ENCODE peak calls at places on chromosomes 2 and 18, in five cellular contexts. One of them, this sample, is unnamed.

GRCh38 chr2:196170202-196170680 is 1.1 kb downstream of the STK17B start:
- DNase-seq in tibial nerve: no peak
- DNase-seq in IMR-90: peak
- DNase-seq in naive thymus-derived CD4-positive, alpha-beta T cell: peak
- DNase-seq in body of pancreas: peak
- DNase-seq in this sample: no peak

GRCh38 chr18:63994783-63995399 is 25.0 kb downstream of the SERPINB8 start:
- DNase-seq in tibial nerve: no peak
- DNase-seq in IMR-90: peak
- DNase-seq in naive thymus-derived CD4-positive, alpha-beta T cell: no peak
- DNase-seq in body of pancreas: peak
- DNase-seq in this sample: no peak

GRCh38 chr2:86747708-86748627 is 27.9 kb downstream of the RMND5A start:
- DNase-seq in tibial nerve: no peak
- DNase-seq in IMR-90: peak
- DNase-seq in naive thymus-derived CD4-positive, alpha-beta T cell: no peak
- DNase-seq in body of pancreas: peak
- DNase-seq in this sample: no peak

GRCh38 chr2:116094196-116094595 is 1651.8 kb downstream of the DPP10 start:
- DNase-seq in tibial nerve: no peak
- DNase-seq in IMR-90: no peak
- DNase-seq in naive thymus-derived CD4-positive, alpha-beta T cell: no peak
- DNase-seq in body of pancreas: no peak
- DNase-seq in this sample: no peak

GRCh38 chr2:85937069-85937439 is 48.3 kb upstream of the ST3GAL5 start:
- DNase-seq in tibial nerve: no peak
- DNase-seq in IMR-90: no peak
- DNase-seq in naive thymus-derived CD4-positive, alpha-beta T cell: no peak
- DNase-seq in body of pancreas: no peak
- DNase-seq in this sample: no peak

GRCh38 chr2:1780693-1781092 is 36.4 kb upstream of the PXDN start:
- DNase-seq in tibial nerve: no peak
- DNase-seq in IMR-90: no peak
- DNase-seq in naive thymus-derived CD4-positive, alpha-beta T cell: no peak
- DNase-seq in body of pancreas: no peak
- DNase-seq in this sample: no peak

GRCh38 chr2:40279001-40279400 is 172.9 kb downstream of the SLC8A1 start:
- DNase-seq in tibial nerve: no peak
- DNase-seq in IMR-90: peak
- DNase-seq in naive thymus-derived CD4-positive, alpha-beta T cell: no peak
- DNase-seq in body of pancreas: no peak
- DNase-seq in this sample: no peak

GRCh38 chr18:14089176-14089575 is 43.1 kb downstream of the ZNF519 start:
- DNase-seq in tibial nerve: no peak
- DNase-seq in IMR-90: no peak
- DNase-seq in naive thymus-derived CD4-positive, alpha-beta T cell: no peak
- DNase-seq in body of pancreas: no peak
- DNase-seq in this sample: no peak

GRCh38 chr2:28325567-28326468 is 66.8 kb upstream of the FOSL2 start:
- DNase-seq in tibial nerve: no peak
- DNase-seq in IMR-90: no peak
- DNase-seq in naive thymus-derived CD4-positive, alpha-beta T cell: no peak
- DNase-seq in body of pancreas: no peak
- DNase-seq in this sample: peak

GRCh38 chr18:54280206-54280550 is 10.9 kb downstream of the POLI start:
- DNase-seq in tibial nerve: no peak
- DNase-seq in IMR-90: no peak
- DNase-seq in naive thymus-derived CD4-positive, alpha-beta T cell: no peak
- DNase-seq in body of pancreas: no peak
- DNase-seq in this sample: no peak

GRCh38 chr2:25824718-25825117 is 53.6 kb downstream of the ASXL2 start:
- DNase-seq in tibial nerve: no peak
- DNase-seq in IMR-90: no peak
- DNase-seq in naive thymus-derived CD4-positive, alpha-beta T cell: no peak
- DNase-seq in body of pancreas: no peak
- DNase-seq in this sample: no peak

GRCh38 chr2:25824216-25824615 is 54.1 kb downstream of the ASXL2 start:
- DNase-seq in tibial nerve: no peak
- DNase-seq in IMR-90: no peak
- DNase-seq in naive thymus-derived CD4-positive, alpha-beta T cell: no peak
- DNase-seq in body of pancreas: no peak
- DNase-seq in this sample: no peak

GRCh38 chr2:25825238-25825637 is 53.0 kb downstream of the ASXL2 start:
- DNase-seq in tibial nerve: no peak
- DNase-seq in IMR-90: no peak
- DNase-seq in naive thymus-derived CD4-positive, alpha-beta T cell: peak
- DNase-seq in body of pancreas: no peak
- DNase-seq in this sample: no peak

GRCh38 chr2:25821225-25822056 is 56.8 kb downstream of the ASXL2 start:
- DNase-seq in tibial nerve: no peak
- DNase-seq in IMR-90: peak
- DNase-seq in naive thymus-derived CD4-positive, alpha-beta T cell: no peak
- DNase-seq in body of pancreas: no peak
- DNase-seq in this sample: no peak

GRCh38 chr2:25822190-25823117 is 55.8 kb downstream of the ASXL2 start:
- DNase-seq in tibial nerve: no peak
- DNase-seq in IMR-90: no peak
- DNase-seq in naive thymus-derived CD4-positive, alpha-beta T cell: peak
- DNase-seq in body of pancreas: peak
- DNase-seq in this sample: peak
- H3K4me3 ChIP-seq in tibial nerve: peak
- H3K4me3 ChIP-seq in IMR-90: no peak
- H3K4me3 ChIP-seq in naive thymus-derived CD4-positive, alpha-beta T cell: peak
- H3K4me3 ChIP-seq in body of pancreas: no peak
- H3K4me3 ChIP-seq in this sample: peak

GRCh38 chr18:9926223-9926894 is 12.5 kb downstream of the VAPA start:
- DNase-seq in tibial nerve: no peak
- DNase-seq in IMR-90: no peak
- DNase-seq in naive thymus-derived CD4-positive, alpha-beta T cell: no peak
- DNase-seq in body of pancreas: no peak
- DNase-seq in this sample: no peak
- H3K4me3 ChIP-seq in tibial nerve: no peak
- H3K4me3 ChIP-seq in IMR-90: no peak
- H3K4me3 ChIP-seq in naive thymus-derived CD4-positive, alpha-beta T cell: no peak
- H3K4me3 ChIP-seq in body of pancreas: no peak
- H3K4me3 ChIP-seq in this sample: no peak

GRCh38 chr2:236396818-236397350 is 132.7 kb upstream of the ASB18 start:
- DNase-seq in tibial nerve: no peak
- DNase-seq in IMR-90: no peak
- DNase-seq in naive thymus-derived CD4-positive, alpha-beta T cell: no peak
- DNase-seq in body of pancreas: no peak
- DNase-seq in this sample: no peak
- H3K4me3 ChIP-seq in tibial nerve: no peak
- H3K4me3 ChIP-seq in IMR-90: no peak
- H3K4me3 ChIP-seq in naive thymus-derived CD4-positive, alpha-beta T cell: no peak
- H3K4me3 ChIP-seq in body of pancreas: no peak
- H3K4me3 ChIP-seq in this sample: no peak

DNA sequence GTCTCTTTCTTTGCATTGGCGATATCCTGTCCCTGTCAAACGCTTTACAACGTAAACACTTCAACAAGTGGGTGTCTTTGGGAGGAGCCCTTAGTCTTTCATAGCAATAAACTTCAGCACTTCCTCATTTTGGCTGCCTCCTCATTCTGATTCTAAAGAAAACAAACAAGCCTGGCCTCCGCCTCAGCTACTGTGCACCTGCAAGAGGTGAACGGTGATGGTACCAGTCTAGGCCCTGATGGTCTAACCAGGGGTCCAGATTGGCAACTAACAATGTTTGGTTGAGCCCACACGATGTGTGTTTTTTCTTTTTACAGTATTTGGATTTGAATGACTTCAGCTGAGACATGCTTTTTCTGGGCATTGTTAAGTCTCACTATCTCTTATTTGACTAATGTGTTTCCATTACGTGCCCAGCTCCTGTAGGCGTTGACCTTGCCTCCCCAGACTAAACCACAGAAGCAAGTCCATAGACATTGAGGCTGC is 53.2 kb upstream of the CUL3 start:
- DNase-seq in tibial nerve: no peak
- DNase-seq in IMR-90: no peak
- DNase-seq in naive thymus-derived CD4-positive, alpha-beta T cell: no peak
- DNase-seq in body of pancreas: no peak
- DNase-seq in this sample: peak
- H3K4me3 ChIP-seq in tibial nerve: no peak
- H3K4me3 ChIP-seq in IMR-90: no peak
- H3K4me3 ChIP-seq in naive thymus-derived CD4-positive, alpha-beta T cell: no peak
- H3K4me3 ChIP-seq in body of pancreas: no peak
- H3K4me3 ChIP-seq in this sample: no peak

GRCh38 chr18:48943333-48943732 is 7.4 kb downstream of the SMAD7 start:
- DNase-seq in tibial nerve: no peak
- DNase-seq in IMR-90: no peak
- DNase-seq in naive thymus-derived CD4-positive, alpha-beta T cell: no peak
- DNase-seq in body of pancreas: no peak
- DNase-seq in this sample: no peak

GRCh38 chr18:48942554-48943261 is 8.1 kb downstream of the SMAD7 start:
- DNase-seq in tibial nerve: no peak
- DNase-seq in IMR-90: peak
- DNase-seq in naive thymus-derived CD4-positive, alpha-beta T cell: no peak
- DNase-seq in body of pancreas: peak
- DNase-seq in this sample: no peak

GRCh38 chr18:48942086-48942485 is 8.7 kb downstream of the SMAD7 start:
- DNase-seq in tibial nerve: no peak
- DNase-seq in IMR-90: no peak
- DNase-seq in naive thymus-derived CD4-positive, alpha-beta T cell: no peak
- DNase-seq in body of pancreas: no peak
- DNase-seq in this sample: no peak

GRCh38 chr18:48940854-48941531 is 9.8 kb downstream of the SMAD7 start:
- DNase-seq in tibial nerve: no peak
- DNase-seq in IMR-90: peak
- DNase-seq in naive thymus-derived CD4-positive, alpha-beta T cell: peak
- DNase-seq in body of pancreas: peak
- DNase-seq in this sample: peak

GRCh38 chr18:48941672-48942071 is 9.1 kb downstream of the SMAD7 start:
- DNase-seq in tibial nerve: no peak
- DNase-seq in IMR-90: no peak
- DNase-seq in naive thymus-derived CD4-positive, alpha-beta T cell: no peak
- DNase-seq in body of pancreas: no peak
- DNase-seq in this sample: no peak
- H3K4me3 ChIP-seq in tibial nerve: no peak
- H3K4me3 ChIP-seq in IMR-90: no peak
- H3K4me3 ChIP-seq in naive thymus-derived CD4-positive, alpha-beta T cell: peak
- H3K4me3 ChIP-seq in body of pancreas: no peak
- H3K4me3 ChIP-seq in this sample: no peak

DNA sequence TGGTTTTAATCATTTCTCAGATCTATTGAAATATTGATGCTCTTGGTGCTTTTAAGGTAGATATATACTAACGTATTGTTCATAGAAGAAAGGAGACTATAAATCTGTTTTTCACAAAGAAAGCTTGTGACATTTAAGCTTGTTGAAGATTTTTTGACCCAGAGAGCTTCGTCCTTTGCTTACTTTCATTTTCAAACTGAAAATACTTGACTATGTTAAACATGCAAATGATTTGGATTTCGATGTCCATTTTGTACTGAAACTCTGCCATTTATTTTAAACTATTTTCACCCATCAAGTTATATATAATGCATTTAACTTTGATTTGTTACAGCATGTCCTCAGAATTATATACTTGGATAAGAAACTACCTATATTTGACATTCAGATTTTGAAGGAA is 85.2 kb downstream of the SLC4A10 start:
- DNase-seq in tibial nerve: no peak
- DNase-seq in IMR-90: no peak
- DNase-seq in naive thymus-derived CD4-positive, alpha-beta T cell: no peak
- DNase-seq in body of pancreas: no peak
- DNase-seq in this sample: no peak
- H3K4me3 ChIP-seq in tibial nerve: peak
- H3K4me3 ChIP-seq in IMR-90: peak
- H3K4me3 ChIP-seq in naive thymus-derived CD4-positive, alpha-beta T cell: no peak
- H3K4me3 ChIP-seq in body of pancreas: no peak
- H3K4me3 ChIP-seq in this sample: no peak

DNA sequence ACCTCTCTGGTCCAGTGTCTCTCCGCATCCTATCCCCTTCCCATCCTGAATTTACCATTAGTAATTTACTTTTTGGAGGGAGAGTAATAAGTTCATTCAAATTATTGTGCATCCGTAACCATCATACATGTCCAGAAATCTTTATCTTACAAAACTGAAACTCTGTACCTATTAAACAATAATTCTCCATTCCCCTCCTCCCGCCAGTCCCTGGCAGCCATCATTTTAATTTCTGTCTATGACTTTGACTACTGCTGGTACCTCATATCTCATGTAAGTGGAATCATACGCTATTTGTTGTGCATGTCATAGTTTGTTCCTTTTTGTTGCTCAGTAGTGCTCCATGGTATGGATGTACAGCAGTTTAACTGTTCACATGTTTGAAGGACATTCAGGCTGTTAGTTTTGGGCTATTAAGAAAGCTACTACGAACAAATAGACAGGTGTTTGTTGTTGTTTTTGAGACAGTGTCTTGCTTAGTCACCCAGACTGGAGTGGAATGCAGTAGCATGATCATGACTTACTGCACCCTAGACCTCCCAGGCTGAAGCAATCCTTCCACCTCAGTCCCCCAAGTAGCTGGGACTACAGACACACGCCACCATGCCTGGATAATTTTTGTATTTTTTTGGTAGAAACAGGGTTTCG is 2.0 kb downstream of the LIMS1 start:
- DNase-seq in tibial nerve: no peak
- DNase-seq in IMR-90: peak
- DNase-seq in naive thymus-derived CD4-positive, alpha-beta T cell: no peak
- DNase-seq in body of pancreas: no peak
- DNase-seq in this sample: no peak
- H3K4me3 ChIP-seq in tibial nerve: no peak
- H3K4me3 ChIP-seq in IMR-90: peak
- H3K4me3 ChIP-seq in naive thymus-derived CD4-positive, alpha-beta T cell: no peak
- H3K4me3 ChIP-seq in body of pancreas: no peak
- H3K4me3 ChIP-seq in this sample: no peak

GRCh38 chr2:16656784-16657391 is 8.7 kb downstream of the CYRIA start:
- DNase-seq in tibial nerve: no peak
- DNase-seq in IMR-90: no peak
- DNase-seq in naive thymus-derived CD4-positive, alpha-beta T cell: no peak
- DNase-seq in body of pancreas: peak
- DNase-seq in this sample: peak

GRCh38 chr2:16656087-16656486 is 9.5 kb downstream of the CYRIA start:
- DNase-seq in tibial nerve: no peak
- DNase-seq in IMR-90: no peak
- DNase-seq in naive thymus-derived CD4-positive, alpha-beta T cell: no peak
- DNase-seq in body of pancreas: no peak
- DNase-seq in this sample: no peak

GRCh38 chr2:16655457-16655837 is 10.2 kb downstream of the CYRIA start:
- DNase-seq in tibial nerve: no peak
- DNase-seq in IMR-90: no peak
- DNase-seq in naive thymus-derived CD4-positive, alpha-beta T cell: no peak
- DNase-seq in body of pancreas: no peak
- DNase-seq in this sample: no peak

GRCh38 chr2:16660039-16660619 is 5.5 kb downstream of the CYRIA start:
- DNase-seq in tibial nerve: no peak
- DNase-seq in IMR-90: no peak
- DNase-seq in naive thymus-derived CD4-positive, alpha-beta T cell: no peak
- DNase-seq in body of pancreas: no peak
- DNase-seq in this sample: no peak

GRCh38 chr2:16658082-16658481 is 7.6 kb downstream of the CYRIA start:
- DNase-seq in tibial nerve: no peak
- DNase-seq in IMR-90: no peak
- DNase-seq in naive thymus-derived CD4-positive, alpha-beta T cell: no peak
- DNase-seq in body of pancreas: no peak
- DNase-seq in this sample: no peak
- H3K4me3 ChIP-seq in tibial nerve: no peak
- H3K4me3 ChIP-seq in IMR-90: no peak
- H3K4me3 ChIP-seq in naive thymus-derived CD4-positive, alpha-beta T cell: no peak
- H3K4me3 ChIP-seq in body of pancreas: no peak
- H3K4me3 ChIP-seq in this sample: no peak